ENCODE peak calls at places on chromosomes 3 and 15, in five cellular contexts. One of them, this sample, is unnamed.
A peak's percentile ranks its signal among the peaks of the same experiment; 100 is the strongest.

GRCh38 chr3:139204756-139205155 is 139.1 kb upstream of the MRPS22 start:
- DNase-seq in tibial artery: no peak
- DNase-seq in left ventricle myocardium inferior: no peak
- DNase-seq in suprapubic skin: no peak
- DNase-seq in SK-N-SH: no peak
- DNase-seq in this sample: no peak

GRCh38 chr15:89395996-89396395 is 61.4 kb upstream of the POLG start:
- DNase-seq in SK-N-SH: no peak
- DNase-seq in tibial artery: no peak
- DNase-seq in suprapubic skin: no peak
- DNase-seq in left ventricle myocardium inferior: no peak
- DNase-seq in this sample: no peak

GRCh38 chr15:48422401-48422800 is 91.2 kb downstream of the DUT start:
- DNase-seq in tibial artery: no peak
- DNase-seq in SK-N-SH: no peak
- DNase-seq in left ventricle myocardium inferior: no peak
- DNase-seq in suprapubic skin: no peak
- DNase-seq in this sample: no peak

GRCh38 chr15:27538325-27538724 is 560.8 kb downstream of the OCA2 start:
- DNase-seq in left ventricle myocardium inferior: no peak
- DNase-seq in tibial artery: no peak
- DNase-seq in suprapubic skin: no peak
- DNase-seq in SK-N-SH: no peak
- DNase-seq in this sample: no peak

GRCh38 chr3:45112939-45113338 is 33.2 kb downstream of the CDCP1 start:
- DNase-seq in SK-N-SH: no peak
- DNase-seq in tibial artery: no peak
- DNase-seq in left ventricle myocardium inferior: no peak
- DNase-seq in suprapubic skin: no peak
- DNase-seq in this sample: peak; percentile 78

GRCh38 chr3:15903164-15903563 is 105.4 kb upstream of the ANKRD28 start:
- DNase-seq in suprapubic skin: no peak
- DNase-seq in tibial artery: peak; percentile 79
- DNase-seq in SK-N-SH: no peak
- DNase-seq in left ventricle myocardium inferior: peak; percentile 46
- DNase-seq in this sample: peak; percentile 61

GRCh38 chr3:100042577-100042981 is 71.7 kb downstream of the FILIP1L start:
- DNase-seq in suprapubic skin: no peak
- DNase-seq in SK-N-SH: no peak
- DNase-seq in left ventricle myocardium inferior: no peak
- DNase-seq in tibial artery: no peak
- DNase-seq in this sample: no peak

GRCh38 chr3:168034152-168034928 is 61.4 kb downstream of the GOLIM4 start:
- DNase-seq in suprapubic skin: no peak
- DNase-seq in SK-N-SH: peak; percentile 12
- DNase-seq in tibial artery: no peak
- DNase-seq in left ventricle myocardium inferior: no peak
- DNase-seq in this sample: no peak

GRCh38 chr3:15659254-15659975 is 57.9 kb downstream of the BTD start:
- DNase-seq in left ventricle myocardium inferior: no peak
- DNase-seq in tibial artery: no peak
- DNase-seq in SK-N-SH: no peak
- DNase-seq in suprapubic skin: no peak
- DNase-seq in this sample: no peak

GRCh38 chr3:112643621-112644236 is 2.8 kb upstream of the CCDC80 start:
- DNase-seq in tibial artery: no peak
- DNase-seq in SK-N-SH: no peak
- DNase-seq in left ventricle myocardium inferior: no peak
- DNase-seq in suprapubic skin: no peak
- DNase-seq in this sample: no peak

GRCh38 chr15:70569718-70570231 is 193.6 kb downstream of the UACA start:
- DNase-seq in tibial artery: no peak
- DNase-seq in SK-N-SH: no peak
- DNase-seq in suprapubic skin: no peak
- DNase-seq in left ventricle myocardium inferior: no peak
- DNase-seq in this sample: no peak

GRCh38 chr15:47332481-47332880 is 384.8 kb upstream of the SEMA6D start:
- DNase-seq in tibial artery: no peak
- DNase-seq in left ventricle myocardium inferior: no peak
- DNase-seq in SK-N-SH: no peak
- DNase-seq in suprapubic skin: no peak
- DNase-seq in this sample: no peak

GRCh38 chr15:43048935-43049334 is 56.9 kb downstream of the UBR1 start:
- DNase-seq in left ventricle myocardium inferior: no peak
- DNase-seq in SK-N-SH: no peak
- DNase-seq in suprapubic skin: no peak
- DNase-seq in tibial artery: no peak
- DNase-seq in this sample: no peak

GRCh38 chr3:9884555-9885165 is 4.6 kb upstream of the CIDEC start:
- DNase-seq in SK-N-SH: no peak
- DNase-seq in left ventricle myocardium inferior: no peak
- DNase-seq in tibial artery: no peak
- DNase-seq in suprapubic skin: no peak
- DNase-seq in this sample: peak; percentile 82
- H3K27ac ChIP-seq in SK-N-SH: peak overlapping the region; percentile 8
- H3K27ac ChIP-seq in left ventricle myocardium inferior: no peak overlapping the region
- H3K27ac ChIP-seq in tibial artery: no peak overlapping the region
- H3K27ac ChIP-seq in suprapubic skin: peak overlapping the region; percentile 79
- H3K27ac ChIP-seq in this sample: peak overlapping the region; percentile 86

GRCh38 chr3:177150218-177150916 is 46.9 kb downstream of the TBL1XR1 start:
- DNase-seq in left ventricle myocardium inferior: no peak
- DNase-seq in tibial artery: no peak
- DNase-seq in SK-N-SH: no peak
- DNase-seq in suprapubic skin: no peak
- DNase-seq in this sample: no peak
- H3K4me1 ChIP-seq in left ventricle myocardium inferior: peaks cover 91% of the 10 kb centered on the region
- H3K4me1 ChIP-seq in tibial artery: peaks cover 48% of the 10 kb centered on the region
- H3K4me1 ChIP-seq in SK-N-SH: peaks cover 43% of the 10 kb centered on the region
- H3K4me1 ChIP-seq in suprapubic skin: peaks cover 53% of the 10 kb centered on the region
- H3K4me1 ChIP-seq in this sample: peaks cover 6% of the 10 kb centered on the region

GRCh38 chr3:64717872-64718613 is 30.2 kb upstream of the ADAMTS9 start:
- DNase-seq in left ventricle myocardium inferior: no peak
- DNase-seq in SK-N-SH: no peak
- DNase-seq in suprapubic skin: no peak
- DNase-seq in tibial artery: no peak
- DNase-seq in this sample: no peak

GRCh38 chr3:64715211-64715982 is 27.6 kb upstream of the ADAMTS9 start:
- DNase-seq in tibial artery: no peak
- DNase-seq in SK-N-SH: no peak
- DNase-seq in suprapubic skin: no peak
- DNase-seq in left ventricle myocardium inferior: no peak
- DNase-seq in this sample: no peak

GRCh38 chr3:64717411-64717810 is 29.6 kb upstream of the ADAMTS9 start:
- DNase-seq in left ventricle myocardium inferior: no peak
- DNase-seq in tibial artery: no peak
- DNase-seq in SK-N-SH: no peak
- DNase-seq in suprapubic skin: no peak
- DNase-seq in this sample: no peak

GRCh38 chr3:64716110-64716509 is 28.3 kb upstream of the ADAMTS9 start:
- DNase-seq in SK-N-SH: no peak
- DNase-seq in tibial artery: no peak
- DNase-seq in suprapubic skin: no peak
- DNase-seq in left ventricle myocardium inferior: no peak
- DNase-seq in this sample: no peak
- H3K9me3 ChIP-seq in SK-N-SH: no peaks in the 10 kb centered on the region
- H3K9me3 ChIP-seq in tibial artery: no peaks in the 10 kb centered on the region
- H3K9me3 ChIP-seq in suprapubic skin: no peaks in the 10 kb centered on the region
- H3K9me3 ChIP-seq in left ventricle myocardium inferior: no peaks in the 10 kb centered on the region
- H3K9me3 ChIP-seq in this sample: no peaks in the 10 kb centered on the region

GRCh38 chr3:42820746-42821051 is 11.5 kb downstream of the ACKR2 start:
- DNase-seq in left ventricle myocardium inferior: no peak
- DNase-seq in suprapubic skin: no peak
- DNase-seq in tibial artery: no peak
- DNase-seq in SK-N-SH: no peak
- DNase-seq in this sample: no peak
- H3K27ac ChIP-seq in left ventricle myocardium inferior: no peak overlapping the region
- H3K27ac ChIP-seq in suprapubic skin: no peak overlapping the region
- H3K27ac ChIP-seq in tibial artery: no peak overlapping the region
- H3K27ac ChIP-seq in SK-N-SH: no peak overlapping the region
- H3K27ac ChIP-seq in this sample: no peak overlapping the region